ENCODE peak calls at places on chromosome 4, in nine cellular contexts. H is BE2C; T is thoracic aorta; Z is brain microvascular endothelial cell; W is CD8-positive, alpha-beta T cell; V is RWPE1; A is omental fat pad; D is foreskin fibroblast; B is AG09309. Y is an unnamed sample.

GRCh38 chr4:138555584-138555983 is 313.4 kb upstream of the SLC7A11 start:
- DNase-seq in D (no peak), H (peak), W (no peak), Z (no peak), T (no peak), A (no peak), B (no peak), V (no peak), Y (no peak)

GRCh38 chr4:109999513-109999912 is 86.8 kb downstream of the EGF start:
- DNase-seq in B (no peak), T (no peak), H (no peak), D (no peak), V (no peak), W (no peak), A (no peak), Z (no peak), Y (no peak)

GRCh38 chr4:123587983-123588494 is 191.4 kb downstream of the SPRY1 start:
- DNase-seq in V (peak), B (peak), Z (peak), A (no peak), D (peak), H (peak), T (no peak), W (no peak), Y (peak)

GRCh38 chr4:26074672-26075071 is 160.7 kb downstream of the SMIM20 start:
- DNase-seq in V (no peak), Z (no peak), A (no peak), W (no peak), B (no peak), T (no peak), H (no peak), D (no peak), Y (no peak)

GRCh38 chr4:67762091-67762490 is 7.9 kb upstream of the GNRHR start:
- DNase-seq in A (no peak), H (no peak), W (no peak), D (peak), Z (peak), T (no peak), B (no peak), V (no peak), Y (no peak)

GRCh38 chr4:39166177-39166576 is 16.2 kb upstream of the WDR19 start:
- DNase-seq in A (no peak), Z (no peak), H (no peak), D (no peak), B (no peak), T (no peak), V (no peak), W (no peak), Y (no peak)

GRCh38 chr4:1299301-1299860 is 9.7 kb downstream of the MAEA start:
- DNase-seq in T (no peak), B (no peak), D (no peak), A (no peak), H (no peak), V (no peak), W (peak), Z (no peak), Y (no peak)

GRCh38 chr4:173243321-173243720 is 74.7 kb downstream of the GALNT7 start:
- DNase-seq in T (no peak), B (peak), Z (peak), W (no peak), V (peak), A (no peak), H (no peak), D (peak), Y (peak)

GRCh38 chr4:82123934-82124333 is 249.9 kb downstream of the HNRNPD start:
- DNase-seq in D (no peak), V (no peak), B (no peak), A (no peak), W (peak), Z (no peak), T (no peak), H (no peak), Y (no peak)
- TF ChIP-seq CTCF in D (no peak), V (no peak), B (no peak), A (no peak), W (no peak), Z (no peak), T (no peak), H (no peak), Y (no peak)

GRCh38 chr4:115030281-115030680 is 83.1 kb downstream of the NDST4 start:
- DNase-seq in A (no peak), H (no peak), W (no peak), Z (no peak), D (no peak), T (no peak), V (no peak), B (no peak), Y (no peak)
- TF ChIP-seq CTCF in A (no peak), H (no peak), W (no peak), Z (no peak), D (no peak), T (no peak), V (no peak), B (no peak), Y (no peak)

DNA sequence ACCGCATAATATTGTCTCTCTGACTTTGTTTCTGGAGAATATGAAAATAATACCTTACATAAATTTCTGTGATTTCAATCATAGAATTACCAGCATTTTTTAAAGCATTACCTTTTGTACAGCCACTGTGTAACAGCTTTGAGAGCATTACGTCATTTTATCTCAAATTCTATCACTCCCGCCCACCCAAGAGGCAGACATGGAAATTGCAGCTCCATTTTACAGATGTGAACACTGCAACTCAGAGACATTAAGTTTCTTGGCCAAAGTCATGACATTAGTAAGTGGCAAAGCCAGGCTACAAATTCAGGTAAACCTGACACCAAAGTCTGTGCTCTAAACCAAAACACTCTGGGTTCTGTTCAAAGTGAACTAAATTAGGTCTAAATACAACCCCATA is 33.6 kb upstream of the KDR start:
- DNase-seq in B (no peak), V (no peak), Z (no peak), H (no peak), D (no peak), W (no peak), A (no peak), T (no peak), Y (no peak)
- TF ChIP-seq CTCF in B (no peak), V (no peak), Z (peak), H (no peak), D (no peak), W (no peak), A (no peak), T (no peak), Y (no peak)

GRCh38 chr4:179867300-179867878 is 2375.8 kb upstream of the TENM3 start:
- DNase-seq in A (no peak), T (no peak), W (no peak), H (peak), B (no peak), D (no peak), Z (peak), V (peak), Y (no peak)
- TF ChIP-seq CTCF in A (no peak), T (no peak), W (no peak), H (peak), B (peak), D (peak), Z (peak), V (peak), Y (peak)

DNA sequence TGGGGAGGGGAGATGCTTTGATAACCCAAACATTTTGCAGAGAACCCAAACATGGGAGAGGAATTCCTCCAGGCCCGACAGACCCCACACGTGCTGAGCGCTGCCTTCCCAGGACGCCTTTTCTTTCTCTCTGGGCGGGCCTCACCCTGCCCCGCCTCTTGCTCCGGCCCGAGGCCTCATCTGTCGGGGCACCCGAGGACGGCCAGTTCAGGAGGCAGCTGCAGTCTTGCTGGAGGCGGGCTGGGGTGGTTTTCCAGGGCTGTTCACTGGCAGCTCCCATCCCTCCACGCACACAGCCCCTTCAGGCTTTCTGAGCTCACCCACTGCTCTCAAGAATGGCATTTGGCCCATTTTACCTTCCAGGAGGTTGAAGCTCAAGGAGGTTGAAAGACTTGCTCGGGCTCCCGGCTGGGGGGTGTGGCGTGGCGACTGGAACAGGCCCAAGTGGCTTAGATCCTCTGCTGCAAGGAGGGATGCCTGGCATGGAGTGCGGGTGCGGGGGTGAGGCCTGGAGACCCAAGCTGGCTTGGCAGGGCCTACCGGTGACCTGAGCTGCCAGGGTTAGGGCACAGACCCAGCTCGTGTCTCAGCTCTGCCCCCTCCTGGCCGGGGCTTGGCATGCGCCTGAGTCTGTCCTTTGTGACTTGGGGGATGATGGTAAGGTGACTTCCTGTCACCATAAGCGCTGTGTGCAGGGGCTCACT is 99.2 kb downstream of the PSAPL1 start:
- DNase-seq in H (peak), B (no peak), Z (no peak), V (peak), A (no peak), T (no peak), W (no peak), D (no peak), Y (peak)
- TF ChIP-seq CTCF in H (peak), B (peak), Z (peak), V (peak), A (no peak), T (peak), W (no peak), D (peak), Y (peak)